ENCODE peak calls at places on chromosomes 5 and 9, in eight cellular contexts. K is GM23248, M is right atrium auricular region, F is kidney, X is SJCRH30, P is aorta, Y is body of pancreas, G is cardiac muscle cell. N is an unnamed sample. For H3K9me3, the result is how much of the 10 kb centered on the place peaks cover.

GRCh38 chr5:133290669-133291235 is 238.9 kb downstream of the HSPA4 start:
- DNase-seq in P (no peak), Y (no peak), K (no peak), X (no peak), F (no peak), M (no peak), G (no peak), N (no peak)

GRCh38 chr9:132055756-132056155 is 23.9 kb downstream of the MED27 start:
- DNase-seq in X (no peak), K (no peak), F (no peak), G (no peak), Y (no peak), M (no peak), P (no peak), N (no peak)

GRCh38 chr9:86175743-86176456 is 76.5 kb upstream of the GOLM1 start:
- DNase-seq in F (no peak), Y (no peak), K (no peak), P (no peak), G (no peak), M (peak), X (peak), N (no peak)

GRCh38 chr5:52895070-52895469 is 94.1 kb upstream of the ITGA2 start:
- DNase-seq in Y (no peak), G (no peak), M (no peak), F (no peak), P (no peak), X (peak), K (no peak), N (no peak)

GRCh38 chr5:145324101-145324500 is 511.0 kb downstream of the PRELID2 start:
- DNase-seq in P (no peak), G (no peak), M (no peak), X (no peak), K (no peak), F (no peak), Y (no peak), N (no peak)

GRCh38 chr9:111036946-111037743 is 1.1 kb downstream of the LPAR1 start:
- DNase-seq in K (peak), G (peak), P (no peak), F (no peak), Y (no peak), M (peak), X (peak), N (no peak)

GRCh38 chr9:129175825-129176633 is 2.0 kb downstream of the IER5L start:
- DNase-seq in X (peak), M (peak), F (peak), G (peak), Y (peak), P (peak), K (peak), N (peak)

GRCh38 chr9:76911971-76912370 is 6.1 kb upstream of the PRUNE2 start:
- DNase-seq in P (no peak), M (no peak), F (no peak), K (no peak), Y (no peak), X (no peak), G (no peak), N (no peak)

GRCh38 chr5:56003179-56003578 is 8.4 kb upstream of the IL6ST start:
- DNase-seq in G (peak), F (no peak), X (no peak), Y (peak), M (no peak), K (peak), P (no peak), N (no peak)

GRCh38 chr5:33091571-33092363 is 349.0 kb upstream of the TARS1 start:
- DNase-seq in P (no peak), F (no peak), Y (no peak), X (no peak), G (peak), K (peak), M (no peak), N (no peak)

GRCh38 chr9:70883056-70883455 is 238.4 kb downstream of the TRPM3 start:
- DNase-seq in F (no peak), X (no peak), K (no peak), P (no peak), G (peak), Y (no peak), M (no peak), N (no peak)

GRCh38 chr5:52077941-52078825 is 694.9 kb downstream of the ISL1 start:
- DNase-seq in G (no peak), Y (no peak), M (no peak), P (no peak), F (no peak), X (no peak), K (no peak), N (no peak)

GRCh38 chr9:90826326-90827020 is 24.9 kb downstream of the SYK start:
- DNase-seq in K (no peak), P (no peak), Y (no peak), X (no peak), M (peak), F (no peak), G (no peak), N (no peak)

GRCh38 chr5:58787982-58788381 is 205.1 kb downstream of the RAB3C start:
- DNase-seq in K (no peak), F (no peak), G (no peak), M (no peak), X (no peak), Y (no peak), P (no peak), N (no peak)

DNA sequence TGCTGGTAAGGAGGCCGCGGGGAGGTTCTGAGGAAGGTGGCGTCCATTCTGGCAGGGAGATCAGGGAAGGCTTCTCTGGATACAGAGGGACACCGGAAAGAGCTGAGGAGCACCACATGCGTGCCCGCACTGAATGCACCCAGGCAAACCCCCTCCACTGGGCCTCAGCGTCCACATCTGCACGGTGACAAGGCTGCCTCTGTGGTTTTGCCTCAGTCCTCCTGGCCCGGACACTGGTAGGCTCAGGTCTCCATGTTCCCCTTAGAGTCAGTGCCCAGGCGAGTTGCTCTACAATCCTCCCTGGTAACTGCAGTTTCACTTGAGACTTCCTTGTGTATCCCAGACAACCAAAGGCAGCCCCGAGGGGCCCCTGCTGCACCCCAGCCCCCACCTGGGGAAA is 173.3 kb downstream of the MELK start:
- DNase-seq in M (no peak), G (no peak), Y (no peak), X (no peak), K (no peak), P (no peak), F (no peak), N (no peak)
- H3K9me3 ChIP-seq in M (under half), G (under half), Y (under half), X (under half), K (under half), P (under half), F (under half), N (under half)

DNA sequence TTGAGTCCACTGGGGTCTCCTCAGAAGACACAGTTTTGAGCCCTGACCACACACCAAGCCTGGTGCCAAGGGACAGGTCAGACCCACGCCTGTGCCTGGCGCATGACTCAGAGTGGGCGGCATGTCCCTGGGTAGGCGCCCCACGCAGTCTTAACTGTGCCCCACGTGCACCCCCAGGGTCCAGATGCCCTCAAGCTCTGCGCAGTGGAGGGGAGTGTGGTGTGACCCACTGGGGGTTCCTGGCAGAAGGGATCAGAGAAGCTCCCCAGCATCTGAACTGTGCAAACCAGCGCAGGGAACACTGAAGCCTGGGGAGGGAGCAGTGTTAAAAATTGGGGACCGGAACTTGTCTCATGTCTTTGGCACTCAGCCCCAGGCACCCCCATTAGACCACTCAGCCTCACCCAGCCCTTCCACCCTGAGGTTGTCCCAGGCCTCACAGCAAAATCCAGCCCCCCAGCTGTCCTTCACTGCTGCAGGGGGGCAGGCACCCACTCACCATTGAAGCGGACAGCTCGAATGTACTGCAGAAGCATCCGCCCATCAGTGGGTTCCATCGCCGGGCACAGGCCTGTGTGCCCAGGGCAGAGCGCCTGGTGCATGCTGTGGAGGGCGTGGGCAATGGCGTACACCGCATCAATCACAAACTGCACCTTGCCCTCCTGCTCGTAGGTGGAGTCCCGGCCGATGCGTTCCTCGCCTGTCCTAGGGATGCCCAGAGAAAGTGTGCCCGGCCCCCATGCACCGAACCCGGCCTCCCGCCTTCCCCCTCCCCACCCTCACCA is 6.5 kb downstream of the GRM6 start:
- DNase-seq in X (no peak), Y (no peak), P (no peak), F (no peak), M (no peak), K (no peak), G (no peak), N (no peak)
- H3K9me3 ChIP-seq in X (under half), Y (under half), P (under half), F (under half), M (under half), K (under half), G (under half), N (under half)

GRCh38 chr5:141363952-141364660 is at the start of gene PCDHGA5:
- DNase-seq in G (peak), K (no peak), Y (no peak), P (no peak), F (no peak), X (no peak), M (no peak), N (no peak)
- H3K9me3 ChIP-seq in G (under half), K (under half), Y (under half), P (under half), F (half or more), X (under half), M (half or more), N (half or more)

GRCh38 chr5:165014439-165014838 is 1509.0 kb downstream of the MAT2B start:
- DNase-seq in K (no peak), F (no peak), G (no peak), Y (no peak), P (no peak), M (no peak), X (no peak), N (no peak)
- H3K9me3 ChIP-seq in K (under half), F (under half), G (under half), Y (under half), P (under half), M (under half), X (under half), N (under half)

DNA sequence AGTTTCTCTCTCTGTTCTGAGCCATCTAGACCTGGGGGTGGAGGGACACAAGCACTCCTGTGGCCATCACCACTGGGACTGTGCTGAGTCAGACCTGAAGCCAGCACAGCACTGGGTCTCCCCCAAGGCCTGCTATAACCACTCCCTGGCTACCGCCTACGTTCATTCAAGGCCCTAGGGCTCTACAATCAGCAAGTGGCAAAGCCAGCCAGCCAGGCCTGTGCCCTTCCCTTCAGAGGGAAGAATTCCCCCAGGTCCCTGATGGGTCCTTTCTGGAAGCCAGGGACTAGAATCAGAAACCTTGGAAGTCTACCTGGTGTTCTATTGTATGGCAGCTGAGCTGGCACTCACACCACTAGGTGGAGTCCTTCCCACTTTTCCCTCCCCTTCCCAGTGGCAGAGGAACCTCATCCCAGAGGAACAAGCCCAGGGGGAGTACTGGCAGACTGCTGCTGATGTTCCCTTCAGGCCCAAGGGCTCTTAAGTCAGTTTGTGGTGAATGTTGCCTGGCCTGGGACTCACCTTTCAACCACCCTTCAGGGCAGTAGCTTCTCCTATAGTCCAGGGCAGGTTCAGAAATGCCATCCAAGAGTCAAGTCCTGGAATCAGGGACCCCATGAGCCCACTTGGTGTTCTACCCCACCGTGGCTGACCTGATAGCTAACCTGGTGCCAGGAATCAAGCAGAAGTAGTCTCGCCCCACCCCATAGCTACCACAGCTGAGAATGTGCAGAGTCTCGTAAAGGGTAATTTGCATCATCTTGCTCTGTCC is 20.0 kb downstream of the JMY start:
- DNase-seq in F (no peak), G (peak), K (peak), M (no peak), X (peak), Y (peak), P (no peak), N (no peak)
- H3K9me3 ChIP-seq in F (under half), G (under half), K (under half), M (under half), X (under half), Y (under half), P (under half), N (under half)

N was measured in ovary.